ENCODE peak calls at places on chromosome 18, in six cellular contexts. G is lower lobe of right lung; B is CD4-positive, alpha-beta memory T cell; M is cardiac muscle cell; Y is G401; N is activated T-cell treated with anti-CD3 and anti-CD28 coated beads for 1 hour. L is an unnamed sample.

GRCh38 chr18:33010149-33010548 is 237.3 kb upstream of the KLHL14 start:
- DNase-seq in G (no peak), B (no peak), M (no peak), Y (no peak), N (no peak), L (no peak)

GRCh38 chr18:61706516-61706915 is 186.3 kb downstream of the RNF152 start:
- DNase-seq in G (no peak), B (no peak), M (no peak), Y (no peak), N (no peak), L (no peak)

GRCh38 chr18:75247601-75248421 is 37.2 kb downstream of the TSHZ1 start:
- DNase-seq in G (no peak), B (peak; percentile 57), M (no peak), Y (peak; percentile 59), N (no peak), L (no peak)

GRCh38 chr18:8616026-8616401 is 6.8 kb downstream of the RAB12 start:
- DNase-seq in G (no peak), B (no peak), M (no peak), Y (no peak), N (no peak), L (no peak)

GRCh38 chr18:8960740-8961657 is 141.5 kb upstream of the NDUFV2 start:
- DNase-seq in G (no peak), B (no peak), M (no peak), Y (no peak), N (no peak), L (no peak)

GRCh38 chr18:65326831-65327230 is 424.0 kb upstream of the CDH7 start:
- DNase-seq in G (no peak), B (no peak), M (no peak), Y (no peak), N (no peak), L (no peak)

GRCh38 chr18:31041346-31042067 is 1.0 kb downstream of the DSC3 start:
- DNase-seq in G (peak; percentile 44), B (no peak), M (peak; percentile 40), Y (no peak), N (no peak), L (peak; percentile 61)

GRCh38 chr18:74257083-74257482 is 34.7 kb downstream of the CYB5A start:
- DNase-seq in G (no peak), B (no peak), M (peak; percentile 62), Y (no peak), N (no peak), L (no peak)

GRCh38 chr18:49853436-49853835 is 40.1 kb upstream of the ACAA2 start:
- DNase-seq in G (no peak), B (no peak), M (no peak), Y (no peak), N (no peak), L (no peak)

GRCh38 chr18:13241893-13242175 is 23.3 kb downstream of the LDLRAD4 start:
- DNase-seq in G (no peak), B (no peak), M (no peak), Y (no peak), N (no peak), L (peak; percentile 54)

GRCh38 chr18:55300469-55301195 is 287.4 kb downstream of the TCF4 start:
- DNase-seq in G (no peak), B (no peak), M (no peak), Y (no peak), N (no peak), L (no peak)

GRCh38 chr18:28177828-28178635 is 1.1 kb upstream of the CDH2 start:
- DNase-seq in G (no peak), B (no peak), M (peak; percentile 89), Y (peak; percentile 76), N (no peak), L (no peak)

GRCh38 chr18:24528857-24529256 is 68.4 kb downstream of the HRH4 start:
- DNase-seq in G (no peak), B (no peak), M (no peak), Y (no peak), N (no peak), L (no peak)

GRCh38 chr18:51100371-51101000 is 70.5 kb downstream of the SMAD4 start:
- DNase-seq in G (no peak), B (no peak), M (no peak), Y (no peak), N (no peak), L (no peak)

GRCh38 chr18:25962176-25962575 is 128.2 kb downstream of the SS18 start:
- DNase-seq in G (no peak), B (no peak), M (no peak), Y (peak; percentile 21), N (no peak), L (no peak)

GRCh38 chr18:61949946-61950345 is 57.1 kb upstream of the RNF152 start:
- DNase-seq in G (no peak), B (no peak), M (no peak), Y (peak; percentile 60), N (no peak), L (no peak)

GRCh38 chr18:1914489-1914888 is 656.8 kb downstream of the METTL4 start:
- DNase-seq in G (no peak), B (no peak), M (no peak), Y (no peak), N (no peak), L (no peak)

GRCh38 chr18:12863687-12864086 is 20.4 kb downstream of the PTPN2 start:
- DNase-seq in G (no peak), B (no peak), M (no peak), Y (no peak), N (no peak), L (no peak)

GRCh38 chr18:12458761-12459160 is 51.0 kb downstream of the PRELID3A start:
- DNase-seq in G (no peak), B (no peak), M (no peak), Y (no peak), N (no peak), L (no peak)

GRCh38 chr18:47997338-47997780 is 66.9 kb upstream of the SMAD2 start:
- DNase-seq in G (no peak), B (no peak), M (no peak), Y (no peak), N (peak; percentile 12), L (no peak)

GRCh38 chr18:72544092-72544886 is at the start of gene CBLN2:
- DNase-seq in G (peak; percentile 45), B (no peak), M (peak; percentile 92), Y (peak; percentile 11), N (no peak), L (peak; percentile 81)

GRCh38 chr18:7566587-7567486 is at the start of gene PTPRM:
- DNase-seq in G (peak; percentile 89), B (peak; percentile 62), M (peak; percentile 94), Y (peak; percentile 14), N (peak; percentile 2), L (peak; percentile 90)

GRCh38 chr18:54672846-54673475 is 81.9 kb downstream of the DYNAP start:
- DNase-seq in G (no peak), B (no peak), M (no peak), Y (no peak), N (no peak), L (no peak)

GRCh38 chr18:48135436-48135966 is 205.0 kb upstream of the SMAD2 start:
- DNase-seq in G (no peak), B (no peak), M (no peak), Y (no peak), N (no peak), L (peak; percentile 0)

GRCh38 chr18:58413667-58414628 is 214.9 kb downstream of the ALPK2 start:
- DNase-seq in G (no peak), B (no peak), M (no peak), Y (no peak), N (no peak), L (no peak)

GRCh38 chr18:47163241-47163640 is 12.9 kb downstream of the IER3IP1 start:
- DNase-seq in G (no peak), B (no peak), M (no peak), Y (no peak), N (no peak), L (no peak)

GRCh38 chr18:54222922-54223567 is 1.4 kb downstream of the MBD2 start:
- DNase-seq in G (no peak), B (peak; percentile 79), M (no peak), Y (peak; percentile 42), N (no peak), L (no peak)

GRCh38 chr18:75208836-75209128 is 157 bp downstream of the PTGR3 start:
- DNase-seq in G (no peak), B (no peak), M (no peak), Y (no peak), N (no peak), L (peak; percentile 92)